ENCODE peak calls at places on chromosomes 5 and 9, in eight cellular contexts. One of them, this sample, is unnamed.

GRCh38 chr5:109996246-109996645 is 306.5 kb downstream of the MAN2A1 start:
- DNase-seq in small intestine: no peak
- DNase-seq in mesendoderm: no peak
- DNase-seq in cardiac muscle cell: no peak
- DNase-seq in psoas muscle: no peak
- DNase-seq in body of pancreas: no peak
- DNase-seq in K562: no peak
- DNase-seq in stomach: no peak
- DNase-seq in this sample: no peak

GRCh38 chr5:171405615-171406014 is 13.8 kb upstream of the FGF18 start:
- DNase-seq in small intestine: no peak
- DNase-seq in mesendoderm: no peak
- DNase-seq in cardiac muscle cell: peak; percentile 35
- DNase-seq in psoas muscle: no peak
- DNase-seq in body of pancreas: no peak
- DNase-seq in K562: no peak
- DNase-seq in stomach: no peak
- DNase-seq in this sample: no peak

GRCh38 chr5:137453476-137454080 is 45.5 kb downstream of the SPOCK1 start:
- DNase-seq in small intestine: peak; percentile 2
- DNase-seq in mesendoderm: peak; percentile 63
- DNase-seq in cardiac muscle cell: peak; percentile 80
- DNase-seq in psoas muscle: no peak
- DNase-seq in body of pancreas: no peak
- DNase-seq in K562: peak; percentile 51
- DNase-seq in stomach: no peak
- DNase-seq in this sample: no peak

GRCh38 chr9:69192214-69192613 is 18.1 kb downstream of the TJP2 start:
- DNase-seq in small intestine: no peak
- DNase-seq in mesendoderm: no peak
- DNase-seq in cardiac muscle cell: no peak
- DNase-seq in psoas muscle: no peak
- DNase-seq in body of pancreas: no peak
- DNase-seq in K562: no peak
- DNase-seq in stomach: no peak
- DNase-seq in this sample: no peak

GRCh38 chr9:87878930-87879603 is 3.6 kb upstream of the SPATA31E1 start:
- DNase-seq in small intestine: peak; percentile 27
- DNase-seq in mesendoderm: no peak
- DNase-seq in cardiac muscle cell: peak; percentile 73
- DNase-seq in psoas muscle: no peak
- DNase-seq in body of pancreas: no peak
- DNase-seq in K562: peak; percentile 12
- DNase-seq in stomach: no peak
- DNase-seq in this sample: no peak

GRCh38 chr9:91004992-91005391 is 203.4 kb downstream of the SYK start:
- DNase-seq in small intestine: no peak
- DNase-seq in mesendoderm: peak; percentile 23
- DNase-seq in cardiac muscle cell: no peak
- DNase-seq in psoas muscle: no peak
- DNase-seq in body of pancreas: no peak
- DNase-seq in K562: no peak
- DNase-seq in stomach: no peak
- DNase-seq in this sample: no peak

GRCh38 chr5:54446169-54446786 is 9.2 kb upstream of the HSPB3 start:
- DNase-seq in small intestine: no peak
- DNase-seq in mesendoderm: no peak
- DNase-seq in cardiac muscle cell: peak; percentile 7
- DNase-seq in psoas muscle: no peak
- DNase-seq in body of pancreas: no peak
- DNase-seq in K562: no peak
- DNase-seq in stomach: no peak
- DNase-seq in this sample: no peak

GRCh38 chr5:124752854-124753720 is 6.6 kb upstream of the ZNF608 start:
- DNase-seq in small intestine: no peak
- DNase-seq in mesendoderm: peak; percentile 88
- DNase-seq in cardiac muscle cell: no peak
- DNase-seq in psoas muscle: no peak
- DNase-seq in body of pancreas: no peak
- DNase-seq in K562: no peak
- DNase-seq in stomach: no peak
- DNase-seq in this sample: no peak

GRCh38 chr5:36174119-36174518 is 22.2 kb downstream of the SKP2 start:
- DNase-seq in small intestine: no peak
- DNase-seq in mesendoderm: no peak
- DNase-seq in cardiac muscle cell: no peak
- DNase-seq in psoas muscle: no peak
- DNase-seq in body of pancreas: no peak
- DNase-seq in K562: no peak
- DNase-seq in stomach: no peak
- DNase-seq in this sample: no peak

GRCh38 chr5:68428232-68428811 is 212.8 kb downstream of the PIK3R1 start:
- DNase-seq in small intestine: no peak
- DNase-seq in mesendoderm: no peak
- DNase-seq in cardiac muscle cell: no peak
- DNase-seq in psoas muscle: no peak
- DNase-seq in body of pancreas: no peak
- DNase-seq in K562: peak; percentile 94
- DNase-seq in stomach: no peak
- DNase-seq in this sample: no peak

GRCh38 chr5:88695232-88695631 is 187.8 kb downstream of the MEF2C start:
- DNase-seq in small intestine: no peak
- DNase-seq in mesendoderm: peak; percentile 24
- DNase-seq in cardiac muscle cell: no peak
- DNase-seq in psoas muscle: no peak
- DNase-seq in body of pancreas: no peak
- DNase-seq in K562: no peak
- DNase-seq in stomach: no peak
- DNase-seq in this sample: no peak

GRCh38 chr5:149730620-149731331 is 666 bp downstream of the PPARGC1B start:
- DNase-seq in small intestine: peak; percentile 63
- DNase-seq in mesendoderm: peak; percentile 56
- DNase-seq in cardiac muscle cell: peak; percentile 30
- DNase-seq in psoas muscle: peak; percentile 82
- DNase-seq in body of pancreas: peak; percentile 27
- DNase-seq in K562: peak; percentile 77
- DNase-seq in stomach: peak; percentile 55
- DNase-seq in this sample: peak; percentile 25

GRCh38 chr5:53360811-53361210 is 119.6 kb upstream of the FST start:
- DNase-seq in small intestine: no peak
- DNase-seq in mesendoderm: no peak
- DNase-seq in cardiac muscle cell: peak; percentile 87
- DNase-seq in psoas muscle: no peak
- DNase-seq in body of pancreas: no peak
- DNase-seq in K562: no peak
- DNase-seq in stomach: no peak
- DNase-seq in this sample: no peak

GRCh38 chr9:1837453-1838084 is 177.6 kb upstream of the SMARCA2 start:
- DNase-seq in small intestine: peak; percentile 2
- DNase-seq in mesendoderm: peak; percentile 84
- DNase-seq in cardiac muscle cell: peak; percentile 26
- DNase-seq in psoas muscle: no peak
- DNase-seq in body of pancreas: peak; percentile 32
- DNase-seq in K562: peak; percentile 34
- DNase-seq in stomach: no peak
- DNase-seq in this sample: no peak

GRCh38 chr5:141875022-141875740 is 3.0 kb downstream of the PCDH1 start:
- DNase-seq in small intestine: no peak
- DNase-seq in mesendoderm: no peak
- DNase-seq in cardiac muscle cell: no peak
- DNase-seq in psoas muscle: no peak
- DNase-seq in body of pancreas: no peak
- DNase-seq in K562: no peak
- DNase-seq in stomach: peak; percentile 9
- DNase-seq in this sample: no peak

GRCh38 chr5:141875795-141876627 is 2.2 kb downstream of the PCDH1 start:
- DNase-seq in small intestine: peak; percentile 93
- DNase-seq in mesendoderm: peak; percentile 71
- DNase-seq in cardiac muscle cell: no peak
- DNase-seq in psoas muscle: no peak
- DNase-seq in body of pancreas: peak; percentile 54
- DNase-seq in K562: peak; percentile 93
- DNase-seq in stomach: peak; percentile 84
- DNase-seq in this sample: no peak

GRCh38 chr5:141873933-141874261 is 4.3 kb downstream of the PCDH1 start:
- DNase-seq in small intestine: no peak
- DNase-seq in mesendoderm: no peak
- DNase-seq in cardiac muscle cell: no peak
- DNase-seq in psoas muscle: no peak
- DNase-seq in body of pancreas: no peak
- DNase-seq in K562: no peak
- DNase-seq in stomach: no peak
- DNase-seq in this sample: no peak

GRCh38 chr5:141872496-141873356 is 5.5 kb downstream of the PCDH1 start:
- DNase-seq in small intestine: no peak
- DNase-seq in mesendoderm: peak; percentile 93
- DNase-seq in cardiac muscle cell: peak; percentile 55
- DNase-seq in psoas muscle: no peak
- DNase-seq in body of pancreas: no peak
- DNase-seq in K562: no peak
- DNase-seq in stomach: no peak
- DNase-seq in this sample: no peak

GRCh38 chr5:141874262-141874964 is 3.8 kb downstream of the PCDH1 start:
- DNase-seq in small intestine: peak; percentile 99
- DNase-seq in mesendoderm: no peak
- DNase-seq in cardiac muscle cell: no peak
- DNase-seq in psoas muscle: no peak
- DNase-seq in body of pancreas: no peak
- DNase-seq in K562: no peak
- DNase-seq in stomach: peak; percentile 72
- DNase-seq in this sample: no peak
- H3K4me3 ChIP-seq in small intestine: peak overlapping the region; percentile 84
- H3K4me3 ChIP-seq in mesendoderm: no peak overlapping the region
- H3K4me3 ChIP-seq in cardiac muscle cell: no peak overlapping the region
- H3K4me3 ChIP-seq in psoas muscle: peak overlapping the region; percentile 71
- H3K4me3 ChIP-seq in body of pancreas: no peak overlapping the region
- H3K4me3 ChIP-seq in K562: no peak overlapping the region
- H3K4me3 ChIP-seq in stomach: peak overlapping the region; percentile 80
- H3K4me3 ChIP-seq in this sample: no peak overlapping the region

DNA sequence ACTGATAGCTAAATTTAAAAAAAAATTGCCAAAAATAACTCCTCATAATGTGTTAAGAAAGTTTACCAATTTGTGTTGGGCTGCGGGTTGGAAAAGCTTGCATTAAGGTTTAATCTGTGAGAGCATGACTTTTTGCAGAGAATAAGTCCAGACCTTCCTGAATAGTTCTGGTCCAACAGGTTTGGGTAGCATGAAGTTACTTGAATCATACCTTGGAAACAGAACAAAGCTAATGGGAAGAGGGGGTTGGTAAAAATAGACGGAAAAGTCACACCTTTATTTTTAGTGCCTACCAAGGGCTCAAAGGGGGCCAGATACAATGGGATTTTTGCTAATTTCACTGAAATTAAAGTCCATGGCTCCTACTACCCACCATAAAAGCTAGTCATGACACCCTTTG is 17.1 kb upstream of the MATR3 start:
- DNase-seq in small intestine: no peak
- DNase-seq in mesendoderm: no peak
- DNase-seq in cardiac muscle cell: no peak
- DNase-seq in psoas muscle: no peak
- DNase-seq in body of pancreas: no peak
- DNase-seq in K562: no peak
- DNase-seq in stomach: no peak
- DNase-seq in this sample: no peak
- H3K4me1 ChIP-seq in small intestine: peaks cover 5% of the 10 kb centered on the region
- H3K4me1 ChIP-seq in mesendoderm: peaks cover 11% of the 10 kb centered on the region
- H3K4me1 ChIP-seq in cardiac muscle cell: peaks cover 50% of the 10 kb centered on the region
- H3K4me1 ChIP-seq in psoas muscle: peaks cover 78% of the 10 kb centered on the region
- H3K4me1 ChIP-seq in body of pancreas: peaks cover 50% of the 10 kb centered on the region
- H3K4me1 ChIP-seq in K562: peaks cover 49% of the 10 kb centered on the region
- H3K4me1 ChIP-seq in stomach: peaks cover 57% of the 10 kb centered on the region
- H3K4me1 ChIP-seq in this sample: peaks cover 21% of the 10 kb centered on the region

GRCh38 chr5:55982957-55983381 is 11.8 kb downstream of the IL6ST start:
- DNase-seq in small intestine: peak; percentile 28
- DNase-seq in mesendoderm: peak; percentile 53
- DNase-seq in cardiac muscle cell: no peak
- DNase-seq in psoas muscle: no peak
- DNase-seq in body of pancreas: no peak
- DNase-seq in K562: no peak
- DNase-seq in stomach: peak; percentile 36
- DNase-seq in this sample: no peak
- H3K27ac ChIP-seq in small intestine: no peak overlapping the region
- H3K27ac ChIP-seq in mesendoderm: no peak overlapping the region
- H3K27ac ChIP-seq in cardiac muscle cell: peak overlapping the region; percentile 57
- H3K27ac ChIP-seq in psoas muscle: peak overlapping the region; percentile 11
- H3K27ac ChIP-seq in body of pancreas: peak overlapping the region; percentile 10
- H3K27ac ChIP-seq in K562: no peak overlapping the region
- H3K27ac ChIP-seq in stomach: no peak overlapping the region
- H3K27ac ChIP-seq in this sample: no peak overlapping the region

DNA sequence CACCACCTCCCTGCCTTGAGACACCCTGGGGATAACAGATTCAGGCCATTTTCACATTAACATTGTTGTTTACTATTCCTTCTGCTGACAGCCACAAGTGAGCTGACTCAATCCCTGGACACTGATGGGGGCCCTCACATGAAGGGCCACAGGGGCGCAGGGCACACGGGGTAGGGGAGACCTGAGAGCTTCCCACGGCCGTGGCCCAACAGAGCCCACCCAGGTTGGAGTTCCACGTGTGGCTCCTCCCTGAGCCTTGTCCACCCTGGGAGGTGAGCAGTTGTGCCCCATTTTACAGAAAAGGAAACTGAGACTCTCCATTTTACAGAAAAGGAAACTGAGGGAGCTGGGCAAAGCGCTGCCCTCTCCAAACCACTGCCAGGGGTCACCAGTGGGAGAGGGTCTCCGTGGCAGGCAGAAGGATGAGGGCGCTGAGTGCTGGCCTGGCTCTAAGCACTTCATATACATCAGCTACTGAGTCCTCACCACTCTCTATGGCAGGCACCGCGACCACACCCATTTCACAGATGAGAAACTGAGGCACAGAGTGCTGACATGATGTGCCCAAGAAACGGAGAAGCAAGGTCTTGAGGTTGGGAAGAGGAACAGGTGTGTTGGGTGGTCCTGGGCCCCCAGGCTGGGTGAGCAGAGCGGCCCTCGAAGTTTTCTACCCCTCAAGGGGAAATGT is 2.3 kb downstream of the NINJ1 start:
- DNase-seq in small intestine: no peak
- DNase-seq in mesendoderm: no peak
- DNase-seq in cardiac muscle cell: no peak
- DNase-seq in psoas muscle: no peak
- DNase-seq in body of pancreas: no peak
- DNase-seq in K562: no peak
- DNase-seq in stomach: no peak
- DNase-seq in this sample: no peak
- H3K4me3 ChIP-seq in small intestine: no peak overlapping the region
- H3K4me3 ChIP-seq in mesendoderm: no peak overlapping the region
- H3K4me3 ChIP-seq in cardiac muscle cell: no peak overlapping the region
- H3K4me3 ChIP-seq in psoas muscle: peak overlapping the region; percentile 97
- H3K4me3 ChIP-seq in body of pancreas: no peak overlapping the region
- H3K4me3 ChIP-seq in K562: no peak overlapping the region
- H3K4me3 ChIP-seq in stomach: peak overlapping the region; percentile 81
- H3K4me3 ChIP-seq in this sample: no peak overlapping the region